ENCODE peak calls at places on chromosomes 16 and 17, in four cellular contexts. Q is GM12865, U is cardiac muscle cell, E is A549. R is an unnamed sample.
A peak's percentile ranks its signal among the peaks of the same experiment; 100 is the strongest.

GRCh38 chr16:73048292-73049050 is 543 bp upstream of the ZFHX3 start:
- DNase-seq in Q (no peak), U (peak; percentile 24), E (peak; percentile 69), R (no peak)

GRCh38 chr16:77009453-77009852 is 181.5 kb upstream of the MON1B start:
- DNase-seq in Q (no peak), E (no peak), U (no peak), R (no peak)

GRCh38 chr16:86199871-86200700 is 301.1 kb downstream of the IRF8 start:
- DNase-seq in E (no peak), Q (no peak), U (no peak), R (no peak)

GRCh38 chr17:72463287-72464102 is 342.7 kb downstream of the SOX9 start:
- DNase-seq in U (no peak), Q (peak; percentile 66), E (no peak), R (no peak)

GRCh38 chr16:84090212-84090611 is 26.5 kb downstream of the MBTPS1 start:
- DNase-seq in Q (no peak), E (no peak), U (no peak), R (no peak)

GRCh38 chr17:13311301-13311700 is 290.4 kb downstream of the HS3ST3A1 start:
- DNase-seq in U (peak; percentile 57), Q (no peak), E (no peak), R (no peak)

GRCh38 chr17:17810374-17811248 is 26.2 kb downstream of the SREBF1 start:
- DNase-seq in Q (no peak), U (peak; percentile 66), E (peak; percentile 57), R (no peak)

GRCh38 chr16:12390644-12391043 is 413.0 kb downstream of the CPPED1 start:
- DNase-seq in E (no peak), U (no peak), Q (no peak), R (no peak)

GRCh38 chr17:60676758-60677307 is 818 bp upstream of the BCAS3 start:
- DNase-seq in E (no peak), Q (no peak), U (no peak), R (no peak)

DNA sequence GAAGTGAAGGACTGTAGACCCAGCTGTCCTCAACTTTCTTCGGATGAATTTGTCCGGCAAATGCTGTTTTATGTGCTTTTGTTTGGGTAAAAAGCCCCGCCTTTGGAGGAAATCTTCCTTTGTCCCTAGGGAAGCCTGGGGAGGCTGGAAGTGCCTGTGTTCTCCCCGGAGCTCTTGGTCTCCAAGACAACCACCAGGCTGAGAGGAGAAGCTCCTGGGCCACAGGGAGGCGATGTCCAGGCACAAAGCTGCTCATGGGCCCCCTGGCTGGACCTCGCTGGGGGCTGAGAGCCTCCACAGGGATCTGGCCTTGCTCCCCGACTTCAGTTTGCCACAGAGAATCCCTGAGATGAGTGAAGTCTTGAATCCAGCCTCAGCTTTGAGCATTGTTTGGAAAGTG is 293.1 kb upstream of the N4BP1 start:
- DNase-seq in U (no peak), Q (no peak), E (no peak), R (no peak)
- TF ChIP-seq CTCF in U (no peak), Q (no peak), E (no peak), R (no peak)

GRCh38 chr17:44352922-44353655 is 8.0 kb downstream of the GRN start:
- DNase-seq in Q (no peak), U (no peak), E (no peak), R (no peak)
- H3K4me3 ChIP-seq in Q (no peak overlapping the region), U (peak overlapping the region; percentile 21), E (peak overlapping the region; percentile 42), R (no peak overlapping the region)

DNA sequence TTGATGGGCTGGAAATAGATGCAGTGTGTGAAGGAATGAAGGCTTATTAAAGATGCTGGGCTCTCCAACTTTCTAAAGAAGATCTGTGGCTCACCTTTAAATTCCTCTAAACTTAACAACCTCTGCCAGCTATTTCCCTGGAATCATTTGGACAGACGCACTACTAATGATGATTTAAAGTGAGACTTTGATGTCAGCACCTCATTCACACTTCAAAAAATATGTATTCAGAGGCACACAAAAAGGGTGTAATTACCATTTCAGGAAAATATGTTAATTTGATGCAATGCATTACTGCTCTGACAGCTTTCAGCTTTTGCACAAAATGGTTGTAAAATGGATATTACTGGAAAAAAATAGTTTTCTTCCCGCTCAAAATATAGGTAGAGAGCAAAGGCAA is 423.8 kb upstream of the ASIC2 start:
- DNase-seq in Q (no peak), U (no peak), E (no peak), R (no peak)
- TF ChIP-seq CTCF in Q (no peak), U (no peak), E (no peak), R (no peak)

DNA sequence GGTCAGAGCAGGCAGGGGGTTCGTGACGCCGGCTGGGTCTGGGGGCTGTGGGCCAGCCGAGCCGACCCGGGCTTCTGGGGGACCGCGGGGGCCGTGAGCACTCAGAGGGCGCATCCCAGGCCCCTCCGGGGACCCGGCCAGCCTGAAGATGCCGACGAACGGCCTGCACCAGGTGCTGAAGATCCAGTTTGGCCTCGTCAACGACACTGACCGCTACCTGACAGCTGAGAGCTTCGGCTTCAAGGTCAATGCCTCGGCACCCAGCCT is 140 bp downstream of the FSCN2 start:
- DNase-seq in E (no peak), Q (no peak), U (no peak), R (no peak)
- H3K4me3 ChIP-seq in E (no peak overlapping the region), Q (no peak overlapping the region), U (no peak overlapping the region), R (no peak overlapping the region)

GRCh38 chr16:54285414-54286066 is 1.0 kb downstream of the IRX3 start:
- DNase-seq in Q (no peak), U (peak; percentile 50), E (peak; percentile 52), R (no peak)
- TF ChIP-seq CTCF in Q (no peak), U (no peak), E (no peak), R (no peak)

GRCh38 chr16:3383045-3383448 is 17.8 kb downstream of the ZSCAN32 start:
- DNase-seq in E (peak; percentile 19), Q (no peak), U (no peak), R (no peak)
- H3K4me3 ChIP-seq in E (no peak overlapping the region), Q (no peak overlapping the region), U (no peak overlapping the region), R (no peak overlapping the region)

GRCh38 chr16:17467923-17468540 is 2.7 kb downstream of the XYLT1 start:
- DNase-seq in U (peak; percentile 74), Q (peak; percentile 53), E (peak; percentile 29), R (no peak)
- TF ChIP-seq CTCF in U (peak; percentile 84), Q (peak; percentile 54), E (peak; percentile 54), R (peak; percentile 57)

R was measured in GM12864.